ENCODE peak calls at places on chromosomes 6 and 20, in five cellular contexts. T is HL-60; Q is caudate nucleus; V is A549; O is effector memory CD4-positive, alpha-beta T cell. W is an unnamed sample.

GRCh38 chr6:85464260-85464644 is 14.4 kb downstream of the NT5E start:
- DNase-seq in V (peak), O (no peak), Q (no peak), T (peak), W (no peak)

GRCh38 chr6:30147096-30147495 is 11.2 kb downstream of the TRIM40 start:
- DNase-seq in O (no peak), Q (no peak), V (no peak), T (no peak), W (no peak)

GRCh38 chr6:42001506-42001905 is 48.8 kb upstream of the TAF8 start:
- DNase-seq in V (no peak), T (no peak), Q (no peak), O (no peak), W (no peak)

GRCh38 chr20:11443382-11444119 is 474.1 kb upstream of the BTBD3 start:
- DNase-seq in Q (no peak), O (no peak), T (no peak), V (no peak), W (no peak)

GRCh38 chr20:32521780-32522524 is 63.2 kb downstream of the NOL4L start:
- DNase-seq in O (peak), V (peak), T (peak), Q (peak), W (peak)

GRCh38 chr6:2655844-2656433 is 94.8 kb downstream of the MYLK4 start:
- DNase-seq in Q (no peak), T (no peak), V (no peak), O (no peak), W (no peak)

GRCh38 chr6:26031595-26032386 is 55.4 kb upstream of the HFE start:
- DNase-seq in T (peak), V (peak), Q (peak), O (peak), W (peak)

GRCh38 chr6:144350176-144350575 is 65.0 kb downstream of the UTRN start:
- DNase-seq in Q (no peak), V (no peak), T (no peak), O (no peak), W (no peak)

GRCh38 chr20:59667131-59667530 is 62.8 kb downstream of the PHACTR3 start:
- DNase-seq in O (no peak), T (no peak), V (no peak), Q (no peak), W (no peak)

GRCh38 chr6:35970181-35970580 is 49.3 kb upstream of the SRPK1 start:
- DNase-seq in V (no peak), Q (no peak), T (no peak), O (no peak), W (no peak)

GRCh38 chr20:47713941-47714450 is 71.3 kb downstream of the SULF2 start:
- DNase-seq in Q (no peak), O (no peak), T (no peak), V (no peak), W (no peak)

GRCh38 chr6:41488392-41489129 is 57.6 kb upstream of the FOXP4 start:
- DNase-seq in Q (no peak), O (no peak), V (no peak), T (no peak), W (no peak)

GRCh38 chr6:113015249-113015648 is 668.1 kb downstream of the RFPL4B start:
- DNase-seq in Q (no peak), T (no peak), O (no peak), V (no peak), W (no peak)

GRCh38 chr6:138692978-138693909 is 80.3 kb upstream of the CCDC28A start:
- DNase-seq in V (peak), O (peak), Q (no peak), T (peak), W (no peak)

GRCh38 chr6:36025260-36025931 is 955 bp upstream of the SLC26A8 start:
- DNase-seq in T (no peak), V (no peak), O (no peak), Q (no peak), W (no peak)

GRCh38 chr20:24359306-24359705 is 110.1 kb upstream of the SYNDIG1 start:
- DNase-seq in V (no peak), T (no peak), Q (no peak), O (no peak), W (no peak)

GRCh38 chr20:23725102-23725501 is 25.6 kb downstream of the CST1 start:
- DNase-seq in V (no peak), Q (no peak), T (no peak), O (no peak), W (no peak)

GRCh38 chr20:7772376-7772775 is 167.9 kb downstream of the HAO1 start:
- DNase-seq in Q (no peak), O (no peak), T (no peak), V (peak), W (no peak)

GRCh38 chr6:108734336-108734922 is 113.8 kb upstream of the ARMC2 start:
- DNase-seq in Q (no peak), T (no peak), O (no peak), V (no peak), W (no peak)

GRCh38 chr6:39357998-39358686 is 35.6 kb upstream of the KCNK16 start:
- DNase-seq in V (no peak), O (no peak), Q (no peak), T (no peak), W (no peak)

GRCh38 chr20:22931653-22932052 is 103.5 kb upstream of the SSTR4 start:
- DNase-seq in V (no peak), T (no peak), O (no peak), Q (no peak), W (no peak)

GRCh38 chr20:31717478-31717946 is 5.2 kb downstream of the BCL2L1 start:
- DNase-seq in O (no peak), T (no peak), Q (no peak), V (no peak), W (no peak)

GRCh38 chr20:46084805-46085792 is 4.7 kb downstream of the NCOA5 start:
- DNase-seq in V (peak), T (no peak), O (no peak), Q (no peak), W (no peak)

GRCh38 chr6:111258615-111259088 is 171.3 kb downstream of the SLC16A10 start:
- DNase-seq in O (no peak), V (no peak), Q (no peak), T (no peak), W (no peak)

GRCh38 chr20:7627734-7628663 is 312.3 kb downstream of the HAO1 start:
- DNase-seq in T (no peak), Q (no peak), V (no peak), O (no peak), W (no peak)

GRCh38 chr6:161370882-161371281 is 97.0 kb upstream of the AGPAT4 start:
- DNase-seq in Q (peak), T (peak), V (peak), O (peak), W (peak)

GRCh38 chr6:74410630-74411029 is 714.6 kb downstream of the CD109 start:
- DNase-seq in V (no peak), T (no peak), Q (no peak), O (no peak), W (no peak)

GRCh38 chr6:130037207-130037811 is 18.9 kb downstream of the L3MBTL3 start:
- DNase-seq in V (no peak), O (no peak), Q (no peak), T (no peak), W (no peak)

GRCh38 chr20:37839432-37839827 is 63.5 kb upstream of the VSTM2L start:
- DNase-seq in Q (no peak), V (no peak), O (no peak), T (no peak), W (no peak)

GRCh38 chr6:37653933-37654565 is 43.6 kb downstream of the MDGA1 start:
- DNase-seq in V (peak), T (peak), O (peak), Q (no peak), W (no peak)

GRCh38 chr6:35427851-35428321 is 24.3 kb upstream of the FANCE start:
- DNase-seq in O (no peak), T (no peak), V (no peak), Q (no peak), W (no peak)

GRCh38 chr20:38755324-38755910 is 7.2 kb downstream of the ACTR5 start:
- DNase-seq in O (no peak), V (no peak), T (no peak), Q (no peak), W (no peak)

GRCh38 chr20:53660078-53660909 is 66.7 kb upstream of the ZNF217 start:
- DNase-seq in Q (no peak), V (no peak), O (peak), T (no peak), W (no peak)

GRCh38 chr20:43409041-43409913 is 48.4 kb upstream of the SRSF6 start:
- DNase-seq in O (no peak), Q (no peak), T (no peak), V (peak), W (no peak)

GRCh38 chr6:83488448-83488847 is 23.9 kb upstream of the PRSS35 start:
- DNase-seq in T (no peak), O (no peak), Q (no peak), V (no peak), W (no peak)

GRCh38 chr6:147190556-147190955 is 13.7 kb upstream of the STXBP5 start:
- DNase-seq in V (no peak), O (no peak), Q (no peak), T (no peak), W (no peak)

GRCh38 chr20:56808732-56809131 is 179.6 kb downstream of the TFAP2C start:
- DNase-seq in Q (no peak), V (no peak), O (no peak), T (no peak), W (no peak)

GRCh38 chr6:43977404-43978111 is 149.7 kb downstream of the MRPL14 start:
- DNase-seq in Q (no peak), V (no peak), O (no peak), T (no peak), W (no peak)

GRCh38 chr6:122400121-122400450 is 634 bp downstream of the HSF2 start:
- DNase-seq in O (no peak), V (no peak), Q (no peak), T (no peak), W (no peak)

GRCh38 chr20:20472690-20473274 is 104.9 kb downstream of the INSM1 start:
- DNase-seq in V (no peak), Q (no peak), T (no peak), O (no peak), W (no peak)

DNA sequence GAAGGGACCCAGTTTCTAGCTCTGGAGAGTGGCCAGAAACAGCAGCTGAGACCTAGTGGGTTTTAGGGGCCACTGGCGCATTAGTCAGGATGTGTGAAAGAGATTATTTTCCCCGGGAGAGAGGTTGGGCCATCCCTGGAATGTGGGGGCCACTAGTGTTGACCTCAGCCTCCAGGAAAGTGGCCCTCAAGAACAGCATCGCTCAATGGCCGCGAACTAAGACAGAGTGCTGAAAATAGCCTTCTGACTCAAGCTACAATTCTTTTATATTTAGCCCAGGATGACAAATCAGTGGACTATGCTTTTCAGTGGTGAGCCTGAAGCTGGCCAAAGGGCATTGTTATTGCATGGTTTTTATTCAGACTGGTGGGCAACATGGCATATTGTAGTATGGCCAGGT is 210.4 kb upstream of the RNF24 start:
- DNase-seq in V (peak), O (no peak), Q (no peak), T (no peak), W (no peak)
- H3K27ac ChIP-seq in V (no peak), O (no peak), Q (no peak), T (no peak), W (no peak)

GRCh38 chr6:89375427-89375868 is 22.9 kb upstream of the UBE2J1 start:
- DNase-seq in O (peak), T (peak), Q (no peak), V (peak), W (no peak)
- H3K27ac ChIP-seq in O (no peak), T (peak), Q (no peak), V (no peak), W (no peak)

GRCh38 chr20:17961600-17961965 is 7.0 kb downstream of the SNX5 start:
- DNase-seq in T (no peak), Q (no peak), O (no peak), V (no peak), W (no peak)

GRCh38 chr20:17965042-17965697 is 3.4 kb downstream of the SNX5 start:
- DNase-seq in Q (no peak), O (no peak), T (no peak), V (no peak), W (no peak)

GRCh38 chr20:17964632-17965031 is 4.0 kb downstream of the SNX5 start:
- DNase-seq in V (no peak), Q (no peak), O (no peak), T (no peak), W (no peak)

GRCh38 chr20:17964073-17964472 is 4.5 kb downstream of the SNX5 start:
- DNase-seq in T (no peak), V (no peak), O (no peak), Q (no peak), W (no peak)

GRCh38 chr20:17963114-17963897 is 5.3 kb downstream of the SNX5 start:
- DNase-seq in V (no peak), O (no peak), Q (no peak), T (no peak), W (no peak)
- H3K27ac ChIP-seq in V (no peak), O (no peak), Q (no peak), T (peak), W (no peak)

DNA sequence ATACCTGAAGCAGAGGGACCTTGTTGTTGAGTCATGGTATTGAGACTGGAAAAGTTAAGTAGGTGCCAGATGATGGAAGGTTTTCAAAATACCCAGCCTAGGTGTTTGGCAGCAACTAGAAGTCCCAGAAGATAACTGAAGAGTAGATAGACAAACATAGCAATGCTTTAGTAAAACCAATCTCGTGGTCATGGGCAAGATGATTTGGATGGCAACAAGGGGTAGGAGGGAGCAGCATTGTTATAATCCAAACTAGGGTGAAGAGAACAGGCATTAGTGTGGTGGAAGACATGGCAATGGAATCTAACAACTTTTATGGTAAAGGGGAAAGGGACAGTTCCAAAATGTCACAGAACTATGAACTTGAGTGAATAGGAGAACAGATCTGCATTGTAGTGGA is 2.3 kb downstream of the FILIP1 start:
- DNase-seq in Q (no peak), T (no peak), V (peak), O (no peak), W (no peak)
- H3K27ac ChIP-seq in Q (no peak), T (no peak), V (peak), O (no peak), W (no peak)

DNA sequence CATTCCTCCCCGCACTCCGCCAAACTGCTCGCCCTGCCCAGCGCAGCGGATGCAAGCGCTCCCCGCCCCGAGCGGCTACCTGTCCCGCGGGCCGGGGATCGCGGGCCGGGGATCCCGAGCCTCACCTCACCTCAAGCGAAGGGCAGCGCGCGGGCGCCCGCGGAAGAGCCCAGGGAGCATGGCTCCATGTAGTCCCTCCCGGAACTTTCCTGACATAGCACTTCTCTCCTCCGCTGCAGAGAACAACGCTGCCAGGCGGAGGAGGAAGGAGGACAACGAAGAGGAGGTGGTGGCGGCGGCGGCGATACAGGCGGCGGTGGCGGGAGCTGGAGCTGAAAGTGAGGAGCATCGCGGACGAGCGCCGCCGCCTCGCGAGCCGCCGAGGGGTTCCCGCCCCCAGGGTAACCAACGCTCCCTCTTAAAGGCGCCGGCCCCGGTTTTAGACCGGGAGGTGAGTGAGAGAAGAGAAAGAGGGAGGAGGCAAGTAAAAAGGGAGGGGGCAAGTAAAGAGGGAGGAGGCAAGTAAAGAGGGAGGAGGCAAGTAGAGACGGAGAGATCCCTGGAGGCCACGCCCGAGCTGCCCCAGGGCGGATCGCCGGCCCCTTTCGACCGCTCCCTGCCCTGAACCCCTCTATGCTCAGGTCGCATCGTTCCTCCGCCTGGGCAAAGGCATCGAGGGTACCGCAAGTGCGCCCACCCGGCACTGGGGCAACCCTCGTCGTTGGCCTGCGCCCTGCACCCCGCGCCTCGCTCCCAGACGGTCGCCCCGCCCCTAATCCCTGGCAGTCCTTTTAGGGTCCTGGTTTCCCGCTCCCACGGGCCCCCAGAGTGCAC is at the start of gene GPR63:
- DNase-seq in T (peak), Q (peak), V (peak), O (peak), W (peak)
- H3K27ac ChIP-seq in T (peak), Q (no peak), V (peak), O (no peak), W (no peak)

GRCh38 chr6:47413752-47414516 is 63.7 kb upstream of the CD2AP start:
- DNase-seq in T (peak), V (peak), Q (no peak), O (peak), W (no peak)

GRCh38 chr6:47416396-47417345 is 60.9 kb upstream of the CD2AP start:
- DNase-seq in Q (no peak), V (no peak), O (no peak), T (no peak), W (no peak)

GRCh38 chr6:47419621-47420020 is 58.0 kb upstream of the CD2AP start:
- DNase-seq in V (peak), O (no peak), T (no peak), Q (no peak), W (no peak)

GRCh38 chr6:47414517-47415167 is 62.9 kb upstream of the CD2AP start:
- DNase-seq in Q (no peak), O (no peak), T (no peak), V (peak), W (no peak)
- H3K27ac ChIP-seq in Q (peak), O (peak), T (peak), V (peak), W (no peak)

GRCh38 chr6:21969192-21969591 is 327.6 kb downstream of the PRL start:
- DNase-seq in Q (no peak), O (no peak), T (no peak), V (no peak), W (no peak)

GRCh38 chr6:21967282-21967681 is 329.6 kb downstream of the PRL start:
- DNase-seq in T (no peak), O (no peak), V (no peak), Q (no peak), W (no peak)

GRCh38 chr6:21972516-21972915 is 324.3 kb downstream of the PRL start:
- DNase-seq in O (no peak), Q (no peak), V (no peak), T (no peak), W (no peak)

GRCh38 chr6:21970560-21970959 is 326.3 kb downstream of the PRL start:
- DNase-seq in Q (no peak), V (no peak), O (no peak), T (no peak), W (no peak)

GRCh38 chr6:21971540-21971939 is 325.3 kb downstream of the PRL start:
- DNase-seq in Q (no peak), T (no peak), V (no peak), O (no peak), W (no peak)
- H3K27ac ChIP-seq in Q (no peak), T (no peak), V (no peak), O (no peak), W (no peak)

GRCh38 chr6:7254980-7255825 is 57.8 kb downstream of the SSR1 start:
- DNase-seq in O (no peak), Q (no peak), V (no peak), T (peak), W (no peak)
- H3K27ac ChIP-seq in O (no peak), Q (peak), V (no peak), T (peak), W (peak)

W was measured in substantia nigra.